ENCODE peak calls at places on chromosomes 5 and 9, in seven cellular contexts. F, K, X, I, O, B and H are unnamed samples. For H3K9me3 and H3K4me1, the result is how much of the 10 kb centered on the place peaks cover.

GRCh38 chr5:78594946-78595921 is 53.3 kb downstream of the LHFPL2 start:
- DNase-seq in O (peak), F (no peak), B (no peak), I (peak), K (peak), X (peak), H (no peak)

GRCh38 chr5:140403613-140404012 is 2.0 kb downstream of the ANKHD1 start:
- DNase-seq in X (no peak), B (no peak), O (no peak), I (no peak), K (no peak), F (no peak), H (no peak)

GRCh38 chr9:112472996-112473395 is 13.6 kb upstream of the KIAA1958 start:
- DNase-seq in K (no peak), B (no peak), X (no peak), I (no peak), F (no peak), O (no peak), H (no peak)

GRCh38 chr5:88553926-88554325 is 285.3 kb upstream of the TMEM161B start:
- DNase-seq in B (no peak), X (no peak), O (no peak), F (no peak), I (no peak), K (no peak), H (no peak)

GRCh38 chr9:110126986-110127864 is 80.7 kb downstream of the C9orf152 start:
- DNase-seq in B (no peak), X (peak), F (peak), I (peak), O (peak), K (peak), H (no peak)

GRCh38 chr9:36276840-36277239 is 18.6 kb upstream of the GNE start:
- DNase-seq in K (peak), F (no peak), O (no peak), B (no peak), X (peak), I (peak), H (no peak)

GRCh38 chr9:2320126-2320525 is 301.5 kb upstream of the VLDLR start:
- DNase-seq in B (no peak), X (no peak), K (peak), I (no peak), F (no peak), O (no peak), H (no peak)

GRCh38 chr9:4904322-4905134 is 80.5 kb upstream of the JAK2 start:
- DNase-seq in I (peak), F (no peak), X (no peak), K (peak), O (no peak), B (no peak), H (no peak)

GRCh38 chr9:708556-709432 is 132.7 kb upstream of the DMRT1 start:
- DNase-seq in O (no peak), X (no peak), I (no peak), B (no peak), K (no peak), F (no peak), H (no peak)

GRCh38 chr9:37952731-37953130 is 48.8 kb upstream of the SLC25A51 start:
- DNase-seq in I (peak), X (no peak), F (no peak), B (no peak), K (peak), O (no peak), H (no peak)

GRCh38 chr9:73067074-73067473 is 84.6 kb upstream of the ANXA1 start:
- DNase-seq in K (no peak), I (no peak), X (no peak), O (no peak), B (no peak), F (no peak), H (no peak)

GRCh38 chr5:152505442-152506042 is 100.5 kb upstream of the NMUR2 start:
- DNase-seq in X (peak), B (no peak), K (peak), I (peak), F (peak), O (peak), H (peak)

GRCh38 chr9:136958473-136958872 is 6.4 kb downstream of the LCN12 start:
- DNase-seq in K (no peak), O (no peak), F (no peak), X (no peak), I (no peak), B (no peak), H (no peak)

GRCh38 chr5:138635268-138635667 is 60.1 kb upstream of the HSPA9 start:
- DNase-seq in B (no peak), K (peak), I (peak), O (no peak), F (no peak), X (peak), H (no peak)

GRCh38 chr9:100436566-100436965 is 9.6 kb downstream of the MSANTD3 start:
- DNase-seq in F (no peak), X (no peak), O (no peak), I (no peak), K (no peak), B (no peak), H (no peak)

GRCh38 chr5:147391781-147392180 is 118.1 kb downstream of the DPYSL3 start:
- DNase-seq in F (peak), X (peak), O (peak), K (peak), B (no peak), I (peak), H (no peak)

GRCh38 chr5:33855396-33855795 is 36.4 kb downstream of the ADAMTS12 start:
- DNase-seq in I (peak), B (no peak), O (no peak), F (no peak), X (no peak), K (peak), H (no peak)

GRCh38 chr5:33852837-33853236 is 39.0 kb downstream of the ADAMTS12 start:
- DNase-seq in B (no peak), X (no peak), F (no peak), I (no peak), K (no peak), O (no peak), H (no peak)

GRCh38 chr5:33854733-33855151 is 37.0 kb downstream of the ADAMTS12 start:
- DNase-seq in I (no peak), X (peak), O (no peak), B (no peak), K (peak), F (no peak), H (no peak)

GRCh38 chr5:33850100-33850594 is 41.6 kb downstream of the ADAMTS12 start:
- DNase-seq in K (peak), X (no peak), F (no peak), O (peak), B (no peak), I (peak), H (no peak)

DNA sequence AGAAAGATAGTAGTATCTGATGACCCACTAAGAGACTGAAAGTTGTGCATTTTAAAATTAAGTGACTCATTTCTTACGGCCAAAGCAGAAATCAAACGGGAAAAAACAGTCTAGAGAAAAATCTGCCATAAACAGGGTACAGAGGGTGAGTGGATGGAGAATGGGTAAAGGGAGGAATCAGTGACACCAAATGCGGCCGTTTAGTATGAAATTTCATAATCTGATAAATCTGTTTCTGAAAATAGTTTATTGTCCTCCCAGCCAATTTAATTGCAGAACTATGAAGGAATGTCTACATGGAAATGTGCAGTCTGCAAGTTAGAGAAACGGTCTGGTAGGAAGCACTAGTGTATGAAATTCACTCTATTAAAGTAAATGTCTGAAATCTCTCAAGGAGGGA is 39.5 kb downstream of the ADAMTS12 start:
- DNase-seq in O (no peak), X (no peak), B (no peak), I (no peak), F (no peak), K (no peak), H (no peak)
- H3K4me3 ChIP-seq in O (no peak), X (no peak), B (no peak), I (no peak), F (no peak), K (no peak), H (no peak)

GRCh38 chr9:111400564-111400898 is 70.5 kb upstream of the OR2K2 start:
- DNase-seq in F (no peak), X (no peak), I (peak), K (peak), O (no peak), B (no peak), H (no peak)
- H3K9me3 ChIP-seq in F (under half), X (under half), I (under half), K (under half), O (under half), B (under half), H (under half)

GRCh38 chr9:121728916-121729315 is 77.5 kb downstream of the DAB2IP start:
- DNase-seq in K (no peak), F (no peak), O (no peak), I (no peak), X (no peak), B (no peak), H (no peak)
- H3K4me1 ChIP-seq in K (under half), F (half or more), O (under half), I (under half), X (under half), B (under half), H (under half)

DNA sequence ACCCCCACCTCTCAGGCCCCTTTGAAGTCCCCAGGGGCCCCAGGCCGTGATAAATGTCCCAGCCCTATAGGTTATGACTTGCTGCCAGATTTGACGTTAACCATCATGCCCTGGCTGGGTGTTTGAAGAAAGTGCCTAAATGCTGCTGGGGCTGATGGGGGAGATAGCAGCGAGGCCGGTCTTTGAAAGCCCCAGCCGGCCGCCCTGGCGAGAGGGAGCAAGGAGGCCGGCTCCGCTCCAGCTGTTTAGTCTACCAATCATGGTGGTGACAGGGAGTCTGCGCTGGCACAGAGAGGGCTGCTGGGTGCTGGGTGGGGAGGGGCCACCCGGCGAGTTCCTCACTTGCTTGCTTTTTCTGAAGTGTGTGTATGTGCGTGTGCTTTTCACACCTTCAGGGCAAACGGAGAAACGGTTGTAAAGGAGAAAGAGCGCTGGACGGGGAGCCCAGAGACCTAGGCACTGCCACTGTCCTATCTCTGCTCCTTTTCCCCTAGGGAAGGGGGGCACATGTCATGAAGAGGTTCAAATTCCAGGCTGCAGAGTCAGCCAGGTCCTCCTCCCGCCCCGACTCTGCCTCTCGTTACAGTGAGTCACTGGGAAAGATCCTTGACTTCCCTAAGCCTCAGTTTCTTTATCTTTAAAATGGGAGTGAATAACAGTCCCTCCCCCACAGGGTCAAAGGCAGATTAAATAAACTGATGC is 126.1 kb upstream of the HAND1 start:
- DNase-seq in F (no peak), K (peak), B (no peak), O (no peak), X (peak), I (no peak), H (no peak)
- H3K4me3 ChIP-seq in F (no peak), K (no peak), B (no peak), O (no peak), X (no peak), I (no peak), H (no peak)

GRCh38 chr9:138117836-138118235 is 240.3 kb downstream of the CACNA1B start:
- DNase-seq in B (no peak), O (peak), K (no peak), I (no peak), X (no peak), F (no peak), H (no peak)

GRCh38 chr9:138120511-138121437 is 243.2 kb downstream of the CACNA1B start:
- DNase-seq in B (no peak), I (no peak), O (no peak), K (no peak), F (no peak), X (no peak), H (no peak)

GRCh38 chr9:138118601-138119071 is 241.1 kb downstream of the CACNA1B start:
- DNase-seq in I (no peak), X (peak), B (no peak), O (peak), F (no peak), K (no peak), H (no peak)

GRCh38 chr9:138120072-138120471 is 242.5 kb downstream of the CACNA1B start:
- DNase-seq in B (no peak), I (no peak), K (no peak), F (no peak), X (no peak), O (no peak), H (no peak)

DNA sequence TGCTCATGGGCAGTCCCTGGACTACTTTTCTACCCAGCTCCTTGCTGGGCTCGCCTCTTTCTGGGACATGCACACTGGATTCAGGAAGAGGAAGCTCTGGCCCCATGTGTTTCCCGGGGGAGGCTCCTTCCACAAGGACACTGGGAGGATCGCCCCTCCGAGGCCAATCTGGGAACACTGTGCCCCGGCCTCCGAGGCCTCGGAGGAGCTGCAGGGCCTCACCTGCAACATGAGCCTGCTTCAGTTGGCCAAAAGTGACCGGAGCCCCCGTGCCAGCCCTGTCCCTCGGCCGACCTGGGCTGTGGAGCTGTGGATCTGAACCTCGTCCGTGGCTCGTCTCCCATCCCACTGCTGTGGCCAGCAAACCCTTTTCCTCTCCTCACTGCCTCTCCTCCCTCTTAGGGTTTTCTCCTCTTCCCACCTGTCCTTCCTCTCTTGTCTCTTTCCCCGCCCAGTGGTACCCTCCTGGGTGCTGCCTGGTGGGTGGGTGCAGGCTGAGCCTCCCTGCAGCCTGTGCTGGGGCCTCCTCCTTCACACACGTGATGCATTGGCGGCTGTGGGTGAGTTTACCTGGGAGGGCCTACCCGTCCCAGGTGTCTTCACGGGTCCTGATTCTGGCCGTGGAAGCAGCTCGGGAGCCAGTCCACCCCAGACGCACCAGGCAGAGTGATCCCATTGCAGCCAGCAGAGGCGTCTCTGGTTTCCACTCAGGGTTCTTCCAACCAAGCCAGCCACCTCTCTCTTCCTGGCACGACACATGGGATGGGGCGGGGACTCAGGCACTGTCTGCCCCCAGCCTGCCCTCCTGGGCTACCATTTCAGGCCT is 241.8 kb downstream of the CACNA1B start:
- DNase-seq in O (peak), I (no peak), B (no peak), F (no peak), K (no peak), X (no peak), H (no peak)
- H3K9me3 ChIP-seq in O (under half), I (under half), B (under half), F (under half), K (half or more), X (under half), H (under half)

DNA sequence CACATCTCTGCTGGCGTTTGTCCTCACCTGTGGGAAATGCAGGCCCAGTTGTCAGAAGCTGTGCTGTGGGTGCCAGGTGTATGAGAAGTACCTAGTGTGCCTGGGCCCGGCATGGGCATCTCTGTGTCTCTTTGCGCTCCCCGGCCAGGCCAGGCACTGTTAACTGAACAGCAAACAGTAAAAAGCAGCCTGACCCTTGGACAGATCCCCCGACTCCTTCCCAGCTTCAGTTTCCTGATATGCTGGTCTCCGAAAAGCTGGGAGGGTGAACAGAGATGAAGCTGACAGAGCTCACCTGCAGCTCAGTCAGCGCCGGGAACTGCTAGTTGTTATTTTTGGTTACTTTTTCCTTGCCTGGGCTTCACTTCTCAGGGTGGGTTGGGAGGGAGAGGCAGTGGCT is 28.9 kb downstream of the RXRA start:
- DNase-seq in X (no peak), F (no peak), K (no peak), B (no peak), I (no peak), O (no peak), H (no peak)
- H3K4me1 ChIP-seq in X (half or more), F (half or more), K (under half), B (under half), I (half or more), O (under half), H (under half)

GRCh38 chr5:115541586-115541985 is 3.0 kb downstream of the FEM1C start:
- DNase-seq in O (no peak), K (peak), I (no peak), X (no peak), F (no peak), B (no peak), H (no peak)

GRCh38 chr5:115542651-115543364 is 1.8 kb downstream of the FEM1C start:
- DNase-seq in O (no peak), B (no peak), I (no peak), F (no peak), X (no peak), K (no peak), H (no peak)

GRCh38 chr5:115543365-115543700 is 1.2 kb downstream of the FEM1C start:
- DNase-seq in K (no peak), F (no peak), I (no peak), X (peak), O (peak), B (no peak), H (no peak)

GRCh38 chr5:115543931-115544370 is 624 bp downstream of the FEM1C start:
- DNase-seq in F (peak), O (peak), I (peak), B (peak), X (peak), K (peak), H (peak)

GRCh38 chr5:115542076-115542475 is 2.5 kb downstream of the FEM1C start:
- DNase-seq in K (peak), O (no peak), B (no peak), X (no peak), I (no peak), F (no peak), H (no peak)
- H3K4me3 ChIP-seq in K (peak), O (peak), B (no peak), X (peak), I (peak), F (peak), H (peak)

DNA sequence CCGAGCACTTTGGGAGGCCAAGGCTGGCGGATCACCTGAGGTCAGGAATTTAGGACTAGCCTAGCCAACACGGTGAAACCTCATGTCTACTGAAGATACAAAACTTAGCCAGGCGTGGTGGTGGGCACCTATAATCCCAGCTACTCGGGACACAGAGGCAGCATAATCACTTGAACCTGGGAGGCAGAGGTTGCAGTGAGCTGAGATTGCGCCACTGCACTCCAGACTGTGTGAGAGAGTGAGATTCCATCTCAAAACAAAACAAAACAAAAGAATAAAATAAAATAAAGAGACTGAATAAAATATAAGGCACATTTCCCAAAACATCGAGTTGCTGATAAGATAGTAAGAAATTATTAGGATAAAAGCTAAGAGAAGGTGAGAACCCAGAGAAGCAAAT is 32.3 kb upstream of the GLDC start:
- DNase-seq in K (no peak), F (no peak), O (no peak), X (no peak), I (no peak), B (no peak), H (no peak)
- H3K9me3 ChIP-seq in K (under half), F (under half), O (under half), X (under half), I (under half), B (under half), H (under half)